ENCODE peak calls at places on chromosomes 7 and 10, in seven cellular contexts. O is BE2C; A is cardiac fibroblast; Z is stimulated activated CD8-positive, alpha-beta memory T cell treated with anti-CD3 and anti-CD28 coated beads, Interleukin-12 subunit alpha, Interleukin-12 subunit beta, amount 100 ng/mL, for 1 hour; S is AG20443; T is T-helper 2 cell; M is mucosa of gallbladder. N is an unnamed sample.

GRCh38 chr10:75023074-75023473 is 88.4 kb upstream of the SAMD8 start:
- DNase-seq in T (no peak), M (no peak), Z (no peak), O (no peak), A (no peak), S (no peak), N (no peak)

GRCh38 chr10:47350671-47351640 is 2.8 kb downstream of the RBP3 start:
- DNase-seq in A (no peak), T (no peak), M (no peak), S (no peak), Z (no peak), O (no peak), N (no peak)

GRCh38 chr7:82506702-82507101 is 63.1 kb upstream of the CACNA2D1 start:
- DNase-seq in O (peak; percentile 38), T (no peak), S (peak; percentile 24), A (peak; percentile 62), Z (no peak), M (peak; percentile 23), N (no peak)

GRCh38 chr10:79318369-79318768 is 28.9 kb upstream of the PPIF start:
- DNase-seq in O (no peak), Z (no peak), A (no peak), M (no peak), S (no peak), T (no peak), N (no peak)

GRCh38 chr7:119377861-119378260 is 895.1 kb upstream of the KCND2 start:
- DNase-seq in A (no peak), O (no peak), S (no peak), M (no peak), Z (no peak), T (no peak), N (no peak)

GRCh38 chr10:27783660-27784059 is 38.0 kb upstream of the MKX start:
- DNase-seq in Z (no peak), A (peak; percentile 9), O (no peak), M (peak; percentile 30), T (peak; percentile 6), S (peak; percentile 62), N (peak; percentile 59)

GRCh38 chr10:97127507-97127906 is 58.3 kb downstream of the SLIT1 start:
- DNase-seq in Z (no peak), O (no peak), M (no peak), A (no peak), S (no peak), T (no peak), N (no peak)

GRCh38 chr10:78456649-78457400 is 423.2 kb downstream of the RPS24 start:
- DNase-seq in T (no peak), S (no peak), M (no peak), A (no peak), Z (no peak), O (no peak), N (no peak)

GRCh38 chr7:101386558-101387199 is 24.0 kb downstream of the COL26A1 start:
- DNase-seq in M (no peak), O (peak; percentile 88), T (no peak), Z (no peak), S (peak; percentile 67), A (no peak), N (no peak)

GRCh38 chr7:151919595-151919994 is 36.7 kb upstream of the GALNTL5 start:
- DNase-seq in S (no peak), O (no peak), T (no peak), M (no peak), A (no peak), Z (no peak), N (no peak)

N was measured in HT-29.